ENCODE peak calls at places on chromosomes 5 and 9, in five cellular contexts. U is HCT116, N is H1, D is HepG2, C is GM12878. W is an unnamed sample.

GRCh38 chr5:38556599-38557308 is at the start of gene LIFR:
- DNase-seq in U (peak; percentile 19), N (peak; percentile 83), D (peak; percentile 39), C (no peak), W (peak; percentile 82)

GRCh38 chr9:15837079-15837679 is 284.3 kb downstream of the CCDC171 start:
- DNase-seq in U (peak; percentile 36), N (no peak), D (peak; percentile 65), C (peak; percentile 7), W (no peak)

GRCh38 chr5:10333154-10334006 is 20.1 kb upstream of the MARCHF6 start:
- DNase-seq in U (no peak), N (peak; percentile 77), D (no peak), C (no peak), W (peak; percentile 65)

GRCh38 chr9:126154182-126154827 is 172.3 kb upstream of the MVB12B start:
- DNase-seq in U (no peak), N (no peak), D (no peak), C (no peak), W (no peak)

GRCh38 chr5:87780831-87781760 is 368.4 kb upstream of the CCNH start:
- DNase-seq in U (peak; percentile 76), N (peak; percentile 77), D (peak; percentile 70), C (peak; percentile 48), W (peak; percentile 82)

GRCh38 chr5:32586251-32586642 is 890 bp downstream of the SUB1 start:
- DNase-seq in U (no peak), N (no peak), D (no peak), C (peak; percentile 64), W (no peak)

GRCh38 chr9:107228648-107229047 is 54.4 kb upstream of the RAD23B start:
- DNase-seq in U (no peak), N (no peak), D (no peak), C (no peak), W (no peak)

GRCh38 chr9:90961375-90961774 is 159.8 kb downstream of the SYK start:
- DNase-seq in U (no peak), N (no peak), D (no peak), C (no peak), W (no peak)

GRCh38 chr9:135983745-135984710 is 22.9 kb upstream of the UBAC1 start:
- DNase-seq in U (no peak), N (no peak), D (no peak), C (no peak), W (no peak)

GRCh38 chr5:14685757-14686156 is 21.2 kb downstream of the OTULIN start:
- DNase-seq in U (peak; percentile 23), N (no peak), D (peak; percentile 48), C (peak; percentile 68), W (peak; percentile 33)

GRCh38 chr5:177447611-177448243 is 1.1 kb downstream of the PRR7 start:
- DNase-seq in U (peak; percentile 73), N (peak; percentile 76), D (peak; percentile 91), C (no peak), W (peak; percentile 62)

GRCh38 chr9:32581512-32582143 is 8.7 kb upstream of the NDUFB6 start:
- DNase-seq in U (peak; percentile 71), N (peak; percentile 49), D (peak; percentile 61), C (no peak), W (no peak)
- TF ChIP-seq MAX in U (no peak), N (no peak), D (no peak), C (no peak), W (no peak)

GRCh38 chr5:91111473-91112238 is 271.5 kb downstream of the ARRDC3 start:
- DNase-seq in U (no peak), N (no peak), D (no peak), C (no peak), W (no peak)

GRCh38 chr5:91118802-91119201 is 264.3 kb downstream of the ARRDC3 start:
- DNase-seq in U (no peak), N (no peak), D (no peak), C (no peak), W (no peak)

GRCh38 chr5:91110709-91111108 is 272.4 kb downstream of the ARRDC3 start:
- DNase-seq in U (no peak), N (no peak), D (no peak), C (no peak), W (no peak)

GRCh38 chr5:91119265-91119664 is 263.9 kb downstream of the ARRDC3 start:
- DNase-seq in U (no peak), N (no peak), D (no peak), C (no peak), W (no peak)

DNA sequence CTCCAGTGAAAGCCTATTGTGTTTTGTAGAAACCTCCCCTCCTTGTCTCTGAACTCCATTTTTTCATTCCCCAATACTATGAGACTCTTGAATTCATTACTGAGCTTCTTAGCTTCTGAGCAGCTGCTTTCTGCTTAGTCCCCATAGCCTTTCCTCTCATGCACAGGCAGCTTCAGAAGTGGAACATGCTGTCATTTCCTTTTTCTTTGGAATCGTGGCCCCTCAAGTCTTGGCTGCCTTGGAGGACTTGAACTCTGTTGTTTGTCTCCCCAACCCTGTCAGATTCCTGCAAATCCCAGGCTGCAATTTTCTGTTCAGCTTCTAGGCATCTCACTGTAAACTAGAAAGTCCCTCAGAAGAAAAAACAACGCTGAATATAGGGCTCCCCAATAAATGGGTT is 268.5 kb downstream of the ARRDC3 start:
- DNase-seq in U (no peak), N (no peak), D (no peak), C (no peak), W (no peak)
- TF ChIP-seq SP1 in U (no peak), N (no peak), D (no peak), C (no peak), W (no peak)

GRCh38 chr9:25260056-25260455 is 418.2 kb downstream of the TUSC1 start:
- DNase-seq in U (no peak), N (no peak), D (no peak), C (no peak), W (no peak)

GRCh38 chr9:25261445-25261844 is 416.8 kb downstream of the TUSC1 start:
- DNase-seq in U (no peak), N (no peak), D (no peak), C (no peak), W (no peak)
- TF ChIP-seq MAX in U (no peak), N (no peak), D (no peak), C (no peak), W (no peak)

GRCh38 chr5:179124329-179124852 is 64.2 kb downstream of the ZNF354C start:
- DNase-seq in U (no peak), N (no peak), D (no peak), C (no peak), W (no peak)
- TF ChIP-seq SP1 in U (no peak), N (no peak), D (no peak), C (no peak), W (no peak)

GRCh38 chr9:114910541-114910940 is 19.9 kb downstream of the TNFSF8 start:
- DNase-seq in U (no peak), N (no peak), D (no peak), C (no peak), W (no peak)

GRCh38 chr9:114909657-114910056 is 20.7 kb downstream of the TNFSF8 start:
- DNase-seq in U (no peak), N (no peak), D (no peak), C (no peak), W (no peak)

GRCh38 chr9:114913217-114913616 is 17.2 kb downstream of the TNFSF8 start:
- DNase-seq in U (no peak), N (no peak), D (no peak), C (no peak), W (no peak)

GRCh38 chr9:114911167-114911821 is 19.1 kb downstream of the TNFSF8 start:
- DNase-seq in U (no peak), N (no peak), D (peak; percentile 49), C (no peak), W (no peak)

DNA sequence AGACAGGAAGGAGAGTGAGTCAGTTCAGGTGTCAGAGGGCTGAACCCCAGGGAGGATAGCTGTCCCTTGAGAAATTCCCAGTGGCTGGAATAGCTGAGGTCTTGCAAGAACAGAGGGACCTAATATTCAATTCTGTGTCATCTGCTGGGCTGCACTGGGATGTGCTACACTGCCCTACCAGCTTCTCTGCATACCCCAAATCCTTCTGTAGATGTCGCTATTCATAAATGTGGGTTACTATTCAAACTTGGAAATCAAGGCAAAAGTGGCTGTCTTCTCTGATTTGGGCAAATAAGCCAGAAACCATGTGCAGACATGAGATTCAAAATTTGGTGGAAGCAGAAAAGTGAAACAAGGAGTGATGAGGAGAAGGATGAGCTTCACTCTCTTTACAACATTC is 16.3 kb downstream of the TNFSF8 start:
- DNase-seq in U (no peak), N (no peak), D (no peak), C (no peak), W (no peak)
- TF ChIP-seq MAX in U (no peak), N (no peak), D (no peak), C (no peak), W (no peak)

DNA sequence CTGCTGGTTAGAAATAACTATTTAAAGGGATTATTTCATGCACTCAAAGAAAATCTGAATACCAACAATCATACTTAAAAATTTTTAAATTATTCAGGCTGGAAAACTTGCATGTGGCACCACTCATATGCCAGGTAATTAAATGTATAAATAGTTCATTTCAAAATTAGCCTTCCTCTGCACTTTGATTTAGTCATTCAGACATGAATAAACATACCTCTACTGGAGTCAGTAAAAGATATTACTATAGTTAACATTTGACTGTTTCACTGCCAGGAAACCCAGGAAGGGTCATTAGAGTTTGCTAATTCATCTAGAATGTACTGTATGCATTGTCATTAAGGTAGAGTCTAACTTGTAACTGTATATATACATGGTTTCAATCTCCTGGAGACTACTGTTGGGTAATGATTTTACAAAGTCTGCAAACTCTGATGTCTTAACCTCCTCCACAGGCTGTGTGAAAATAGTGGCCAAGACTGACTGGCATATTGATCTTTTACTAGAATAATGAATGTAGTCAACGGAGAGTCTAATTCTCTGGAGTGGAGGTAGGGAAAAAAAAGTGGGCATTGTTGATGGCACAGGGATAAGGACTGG is 43.7 kb downstream of the TEX10 start:
- DNase-seq in U (no peak), N (no peak), D (no peak), C (no peak), W (no peak)
- TF ChIP-seq SP1 in U (no peak), N (no peak), D (no peak), C (no peak), W (no peak)

DNA sequence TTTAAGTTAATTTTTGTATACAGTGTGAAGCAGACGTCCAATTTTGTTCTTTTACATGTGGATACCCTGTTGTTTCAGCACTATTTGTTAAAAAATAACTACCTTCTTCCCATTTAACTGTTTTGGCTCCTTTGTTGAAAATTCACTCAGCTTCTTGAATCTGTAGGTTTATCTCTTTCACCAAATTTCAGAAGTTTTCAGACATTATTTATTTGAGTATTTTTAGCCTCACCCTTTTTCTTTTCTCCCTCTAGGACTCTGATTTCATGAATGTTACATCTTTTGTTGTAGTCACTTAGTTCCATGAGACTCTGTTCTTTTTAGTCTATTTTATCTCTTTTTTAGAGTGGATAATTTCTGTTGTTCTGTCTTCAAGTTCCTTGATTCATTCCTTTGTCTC is 4.6 kb upstream of the TNPO1 start:
- DNase-seq in U (no peak), N (no peak), D (no peak), C (no peak), W (no peak)
- TF ChIP-seq MAX in U (no peak), N (no peak), D (no peak), C (no peak), W (no peak)

GRCh38 chr5:124179788-124180187 is 566.7 kb downstream of the ZNF608 start:
- DNase-seq in U (no peak), N (no peak), D (no peak), C (no peak), W (no peak)
- TF ChIP-seq SP1 in U (no peak), N (no peak), D (no peak), C (no peak), W (no peak)